ENCODE peak calls at places on chromosome 21, in eight cellular contexts. H is AG04450, I is heart right ventricle, O is pancreas, G is colonic mucosa, C is fibroblast of lung, Z is esophagus squamous epithelium, M is kidney epithelial cell. Q is an unnamed sample.

GRCh38 chr21:31132574-31133242 is 94.4 kb upstream of the KRTAP19-8 start:
- DNase-seq in H (no peak), I (no peak), O (no peak), G (no peak), C (peak; percentile 28), Z (no peak), M (no peak), Q (no peak)

GRCh38 chr21:14076143-14076806 is 134.5 kb downstream of the LIPI start:
- DNase-seq in H (no peak), I (no peak), O (no peak), G (peak; percentile 13), C (no peak), Z (no peak), M (no peak), Q (no peak)

GRCh38 chr21:37527103-37527502 is 160.5 kb downstream of the DYRK1A start:
- DNase-seq in H (no peak), I (no peak), O (no peak), G (no peak), C (no peak), Z (no peak), M (no peak), Q (no peak)

GRCh38 chr21:29155118-29155932 is 24.9 kb downstream of the MAP3K7CL start:
- DNase-seq in H (no peak), I (peak; percentile 67), O (peak; percentile 27), G (no peak), C (peak; percentile 79), Z (no peak), M (no peak), Q (no peak)

GRCh38 chr21:37374026-37374425 is 7.5 kb downstream of the DYRK1A start:
- DNase-seq in H (no peak), I (no peak), O (no peak), G (no peak), C (peak; percentile 36), Z (no peak), M (no peak), Q (no peak)

GRCh38 chr21:15437873-15438272 is 291.9 kb upstream of the USP25 start:
- DNase-seq in H (no peak), I (no peak), O (no peak), G (no peak), C (peak; percentile 23), Z (no peak), M (peak; percentile 56), Q (no peak)

GRCh38 chr21:46570631-46571030 is 34.3 kb downstream of the S100B start:
- DNase-seq in H (no peak), I (no peak), O (no peak), G (no peak), C (no peak), Z (no peak), M (no peak), Q (no peak)

GRCh38 chr21:29961291-29962027 is 21.7 kb upstream of the GRIK1 start:
- DNase-seq in H (no peak), I (peak; percentile 15), O (no peak), G (no peak), C (no peak), Z (no peak), M (no peak), Q (no peak)

GRCh38 chr21:41500931-41501381 is 7.0 kb downstream of the TMPRSS2 start:
- DNase-seq in H (no peak), I (no peak), O (peak; percentile 60), G (peak; percentile 79), C (no peak), Z (no peak), M (no peak), Q (no peak)

GRCh38 chr21:34091607-34092006 is 18.2 kb downstream of the MRPS6 start:
- DNase-seq in H (no peak), I (no peak), O (no peak), G (no peak), C (no peak), Z (no peak), M (no peak), Q (no peak)

GRCh38 chr21:15604424-15604823 is 125.4 kb upstream of the USP25 start:
- DNase-seq in H (no peak), I (no peak), O (no peak), G (no peak), C (peak; percentile 68), Z (no peak), M (peak; percentile 42), Q (peak; percentile 61)

GRCh38 chr21:25133939-25134338 is 473.3 kb downstream of the MRPL39 start:
- DNase-seq in H (no peak), I (no peak), O (no peak), G (no peak), C (no peak), Z (no peak), M (no peak), Q (no peak)

GRCh38 chr21:26846036-26846931 is 1.1 kb upstream of the ADAMTS1 start:
- DNase-seq in H (no peak), I (peak; percentile 88), O (peak; percentile 55), G (peak; percentile 66), C (peak; percentile 86), Z (no peak), M (no peak), Q (no peak)

DNA sequence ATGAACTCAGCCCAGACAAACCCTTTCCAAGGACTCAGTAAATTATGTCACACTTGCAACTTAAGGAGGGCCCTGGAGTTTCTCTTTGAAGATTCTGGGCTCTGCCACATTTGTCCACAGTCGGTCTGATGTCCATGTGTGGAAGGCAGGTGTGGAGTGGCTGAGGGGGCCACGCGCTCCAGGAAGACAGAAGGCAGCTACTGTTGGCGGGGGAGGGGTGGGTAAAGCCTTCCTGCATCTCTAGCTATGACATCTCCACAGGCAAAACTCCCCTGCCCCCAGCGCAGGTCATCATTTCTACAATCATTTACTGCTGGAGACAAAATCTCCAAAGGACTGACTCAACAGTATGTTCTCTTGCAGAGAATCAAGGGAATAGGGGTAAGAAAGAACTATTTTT is 11.3 kb upstream of the TSPEAR start:
- DNase-seq in H (no peak), I (no peak), O (no peak), G (no peak), C (no peak), Z (no peak), M (no peak), Q (no peak)
- H3K27me3 ChIP-seq in H (peaks cover 49% of the 10 kb centered on the region), I (peaks cover 91% of the 10 kb centered on the region), O (no peaks in the 10 kb centered on the region), G (peaks cover 19% of the 10 kb centered on the region), C (peaks cover 14% of the 10 kb centered on the region), Z (peaks cover 6% of the 10 kb centered on the region), M (peaks cover 34% of the 10 kb centered on the region), Q (peaks cover 14% of the 10 kb centered on the region)

GRCh38 chr21:35721701-35722100 is 338.6 kb downstream of the SETD4 start:
- DNase-seq in H (no peak), I (no peak), O (no peak), G (no peak), C (no peak), Z (no peak), M (no peak), Q (no peak)
- TF ChIP-seq CTCF in H (no peak), I (no peak), O (no peak), G (no peak), C (no peak), Z (no peak), M (no peak), Q (no peak)

GRCh38 chr21:36200089-36200561 is 43.5 kb downstream of the DOP1B start:
- DNase-seq in H (no peak), I (no peak), O (no peak), G (no peak), C (no peak), Z (no peak), M (no peak), Q (no peak)
- H3K4me3 ChIP-seq in H (no peak overlapping the region), I (no peak overlapping the region), O (no peak overlapping the region), G (no peak overlapping the region), C (no peak overlapping the region), Z (no peak overlapping the region), M (no peak overlapping the region), Q (no peak overlapping the region)

DNA sequence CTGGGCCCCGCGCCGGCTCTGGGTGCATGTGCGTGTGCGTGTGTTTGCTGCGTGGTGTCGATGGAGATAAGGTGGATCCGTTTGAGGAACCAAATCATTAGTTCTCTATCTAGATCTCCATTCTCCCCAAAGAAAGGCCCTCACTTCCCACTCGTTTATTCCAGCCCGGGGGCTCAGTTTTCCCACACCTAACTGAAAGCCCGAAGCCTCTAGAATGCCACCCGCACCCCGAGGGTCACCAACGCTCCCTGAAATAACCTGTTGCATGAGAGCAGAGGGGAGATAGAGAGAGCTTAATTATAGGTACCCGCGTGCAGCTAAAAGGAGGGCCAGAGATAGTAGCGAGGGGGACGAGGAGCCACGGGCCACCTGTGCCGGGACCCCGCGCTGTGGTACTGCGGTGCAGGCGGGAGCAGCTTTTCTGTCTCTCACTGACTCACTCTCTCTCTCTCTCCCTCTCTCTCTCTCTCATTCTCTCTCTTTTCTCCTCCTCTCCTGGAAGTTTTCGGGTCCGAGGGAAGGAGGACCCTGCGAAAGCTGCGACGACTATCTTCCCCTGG is 644 bp downstream of the OLIG2 start:
- DNase-seq in H (no peak), I (no peak), O (no peak), G (no peak), C (no peak), Z (no peak), M (no peak), Q (no peak)
- H3K27me3 ChIP-seq in H (peaks cover 96% of the 10 kb centered on the region), I (peaks cover 100% of the 10 kb centered on the region), O (peaks cover 15% of the 10 kb centered on the region), G (peaks cover 95% of the 10 kb centered on the region), C (peaks cover 91% of the 10 kb centered on the region), Z (peaks cover 53% of the 10 kb centered on the region), M (peaks cover 96% of the 10 kb centered on the region), Q (peaks cover 82% of the 10 kb centered on the region)

GRCh38 chr21:16855164-16855667 is 657.6 kb upstream of the CXADR start:
- DNase-seq in H (no peak), I (no peak), O (no peak), G (no peak), C (no peak), Z (no peak), M (no peak), Q (no peak)

GRCh38 chr21:16851054-16851453 is 661.8 kb upstream of the CXADR start:
- DNase-seq in H (no peak), I (no peak), O (no peak), G (no peak), C (no peak), Z (no peak), M (no peak), Q (no peak)
- TF ChIP-seq CTCF in H (peak; percentile 13), I (no peak), O (no peak), G (no peak), C (no peak), Z (no peak), M (peak; percentile 8), Q (no peak)

DNA sequence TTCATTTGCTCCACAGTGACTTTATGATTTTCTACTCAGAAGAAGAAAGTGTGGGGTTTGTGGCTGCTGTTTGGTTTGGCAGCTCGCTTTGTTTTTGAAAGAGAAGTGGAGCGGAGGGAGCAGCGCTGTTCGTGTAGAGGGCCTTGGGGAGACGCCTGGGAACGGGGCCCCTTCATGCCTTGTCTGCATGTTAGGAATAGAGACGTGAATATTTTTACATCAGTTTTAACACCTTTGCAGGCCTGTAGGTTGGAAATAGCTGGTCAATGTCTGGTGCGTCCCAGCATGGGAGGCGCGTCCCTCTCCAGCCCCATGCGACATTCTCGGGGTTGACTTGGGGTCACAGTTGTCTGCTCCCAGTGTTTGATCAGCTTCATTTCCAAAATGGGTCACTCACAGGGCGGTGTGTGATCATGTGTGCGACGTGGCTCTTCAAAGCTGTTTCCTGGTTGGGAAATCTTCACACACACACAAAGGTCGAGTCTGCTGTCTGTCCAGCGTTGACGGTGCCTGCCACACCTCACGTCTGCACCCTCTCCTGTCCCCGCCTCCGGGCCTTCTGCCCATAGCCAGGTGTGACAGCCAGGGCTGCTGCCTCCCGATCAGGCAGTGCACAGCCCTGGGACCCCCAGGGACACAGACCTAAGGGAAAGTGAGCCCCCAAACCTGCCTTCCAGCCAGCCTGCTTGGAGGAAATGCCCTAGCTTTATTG is 149.2 kb downstream of the PSMG1 start:
- DNase-seq in H (no peak), I (no peak), O (no peak), G (peak; percentile 94), C (peak; percentile 16), Z (no peak), M (no peak), Q (no peak)
- H3K4me3 ChIP-seq in H (no peak overlapping the region), I (no peak overlapping the region), O (no peak overlapping the region), G (no peak overlapping the region), C (no peak overlapping the region), Z (no peak overlapping the region), M (no peak overlapping the region), Q (no peak overlapping the region)

Q was measured in BJ.